ENCODE peak calls at places on chromosome 10, in six cellular contexts. C, H, T, J, L and U are unnamed samples.

GRCh38 chr10:127374901-127375300 is 174.2 kb upstream of the NPS start:
- DNase-seq in C (no peak), H (no peak), T (no peak), J (no peak), L (no peak), U (no peak)

GRCh38 chr10:73413108-73413527 is 740 bp downstream of the ANXA7 start:
- DNase-seq in C (peak), H (peak), T (peak), J (peak), L (no peak), U (no peak)

GRCh38 chr10:17644485-17644964 is 574 bp downstream of the STAM start:
- DNase-seq in C (peak), H (no peak), T (no peak), J (peak), L (peak), U (no peak)

GRCh38 chr10:111076682-111077661 is at the start of gene ADRA2A:
- DNase-seq in C (peak), H (peak), T (peak), J (peak), L (no peak), U (peak)

GRCh38 chr10:69874464-69874863 is 72.8 kb downstream of the COL13A1 start:
- DNase-seq in C (no peak), H (no peak), T (peak), J (no peak), L (peak), U (peak)

GRCh38 chr10:93820434-93820833 is 62.7 kb downstream of the LGI1 start:
- DNase-seq in C (no peak), H (no peak), T (no peak), J (no peak), L (peak), U (peak)

GRCh38 chr10:80253266-80253962 is 36.0 kb downstream of the MAT1A start:
- DNase-seq in C (no peak), H (no peak), T (no peak), J (peak), L (no peak), U (no peak)

GRCh38 chr10:11875499-11876281 is 52.5 kb downstream of the PROSER2 start:
- DNase-seq in C (no peak), H (no peak), T (peak), J (no peak), L (peak), U (peak)

GRCh38 chr10:22580711-22581110 is 133.7 kb downstream of the PIP4K2A start:
- DNase-seq in C (no peak), H (no peak), T (no peak), J (no peak), L (no peak), U (no peak)

GRCh38 chr10:91613411-91614253 is 19.2 kb downstream of the PPP1R3C start:
- DNase-seq in C (no peak), H (no peak), T (peak), J (no peak), L (peak), U (peak)

GRCh38 chr10:110491346-110491745 is 6.4 kb upstream of the DUSP5 start:
- DNase-seq in C (no peak), H (no peak), T (peak), J (no peak), L (peak), U (no peak)

GRCh38 chr10:478471-479245 is 210.8 kb downstream of the DIP2C start:
- DNase-seq in C (no peak), H (no peak), T (no peak), J (no peak), L (no peak), U (peak)

GRCh38 chr10:18099420-18099819 is 40.8 kb upstream of the CACNB2 start:
- DNase-seq in C (no peak), H (no peak), T (no peak), J (no peak), L (no peak), U (no peak)

GRCh38 chr10:71621263-71621751 is 98.3 kb downstream of the C10orf105 start:
- DNase-seq in C (no peak), H (peak), T (no peak), J (no peak), L (peak), U (no peak)

GRCh38 chr10:7168414-7168813 is 242.4 kb downstream of the SFMBT2 start:
- DNase-seq in C (no peak), H (no peak), T (no peak), J (no peak), L (no peak), U (no peak)

GRCh38 chr10:25797888-25798429 is 136.1 kb upstream of the MYO3A start:
- DNase-seq in C (no peak), H (no peak), T (no peak), J (no peak), L (no peak), U (no peak)

GRCh38 chr10:84665883-84666463 is 337.6 kb downstream of the CCSER2 start:
- DNase-seq in C (peak), H (peak), T (peak), J (peak), L (no peak), U (peak)

GRCh38 chr10:49151025-49151445 is 17.2 kb upstream of the FAM170B start:
- DNase-seq in C (no peak), H (no peak), T (no peak), J (no peak), L (no peak), U (no peak)

GRCh38 chr10:121131014-121131413 is 279.9 kb downstream of the WDR11 start:
- DNase-seq in C (no peak), H (no peak), T (no peak), J (no peak), L (no peak), U (no peak)
- TF ChIP-seq CTCF in C (no peak), H (no peak), T (no peak), J (no peak), L (no peak), U (no peak)

GRCh38 chr10:29805134-29805691 is 170.4 kb upstream of the SVIL start:
- DNase-seq in C (no peak), H (no peak), T (no peak), J (no peak), L (no peak), U (no peak)
- TF ChIP-seq CTCF in C (no peak), H (no peak), T (no peak), J (no peak), L (no peak), U (no peak)

GRCh38 chr10:126256864-126257263 is 131.4 kb downstream of the ADAM12 start:
- DNase-seq in C (no peak), H (peak), T (no peak), J (no peak), L (no peak), U (no peak)
- TF ChIP-seq CTCF in C (no peak), H (no peak), T (no peak), J (no peak), L (no peak), U (no peak)

DNA sequence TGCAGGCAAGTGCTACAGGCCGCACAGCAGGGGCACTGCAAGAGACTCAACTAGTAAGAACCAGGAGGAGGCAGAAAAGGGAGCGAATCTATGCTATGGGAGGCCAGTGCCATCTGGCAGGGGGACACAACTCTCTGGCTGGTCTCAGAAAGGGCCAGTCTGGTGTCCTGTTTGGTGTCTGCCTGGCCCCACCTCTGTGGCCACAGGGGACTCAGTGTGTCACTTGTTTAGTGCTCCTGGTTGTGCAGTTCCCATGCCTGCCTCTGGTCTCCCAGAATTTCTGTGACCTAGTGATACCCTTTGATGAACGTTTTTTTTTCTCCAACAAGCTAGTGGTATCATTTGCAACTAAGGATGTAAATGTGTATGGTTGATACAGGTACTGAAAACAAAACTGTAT is 59.2 kb upstream of the JCAD start:
- DNase-seq in C (no peak), H (no peak), T (no peak), J (no peak), L (no peak), U (no peak)
- TF ChIP-seq CTCF in C (peak), H (no peak), T (no peak), J (no peak), L (peak), U (no peak)

DNA sequence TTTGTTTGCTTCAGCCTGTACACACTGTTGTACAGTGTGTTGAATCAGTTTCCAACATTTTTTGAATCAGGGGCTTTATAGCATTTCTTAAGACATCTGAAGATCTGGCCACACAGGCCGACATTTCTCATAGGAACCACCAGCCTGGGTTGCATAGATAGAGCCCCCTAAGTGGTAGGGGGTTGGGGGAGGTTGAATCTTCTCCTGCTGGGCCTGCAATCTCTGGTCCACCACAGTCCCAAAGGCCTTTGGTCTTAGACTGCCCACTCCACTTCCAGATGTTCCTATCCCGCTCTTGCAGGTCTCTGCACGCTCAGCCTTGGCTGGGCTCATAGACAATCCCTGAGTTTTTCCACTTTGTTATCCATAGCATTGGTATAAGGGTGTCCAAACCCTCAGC is 75.4 kb upstream of the HABP2 start:
- DNase-seq in C (no peak), H (no peak), T (no peak), J (no peak), L (no peak), U (no peak)
- TF ChIP-seq CTCF in C (no peak), H (no peak), T (no peak), J (no peak), L (no peak), U (no peak)